ENCODE peak calls at places on chromosomes 6 and 20, in ten cellular contexts. P is COR-L47; E is NCI-H1092; V is cardiac fibroblast; N is lower lobe of right lung; Y is CD4-positive, alpha-beta T cell; A is stimulated activated CD4-positive, alpha-beta T cell treated with anti-CD3 and anti-CD28 coated beads, Interleukin-15, amount 100 ng/mL, for 24 hours; I is uterus; T is NCI-H1417; R is cardiac muscle cell. L is an unnamed sample.

GRCh38 chr20:15091417-15092017 is 754.1 kb upstream of the FLRT3 start:
- DNase-seq in I (no peak), T (no peak), E (no peak), P (no peak), N (no peak), A (no peak), V (no peak), Y (no peak), R (no peak), L (no peak)

GRCh38 chr20:62668441-62669027 is 26.2 kb downstream of the SLCO4A1 start:
- DNase-seq in P (peak; percentile 74), Y (peak; percentile 28), V (peak; percentile 80), T (peak; percentile 89), N (no peak), I (peak; percentile 68), A (peak; percentile 43), R (peak; percentile 84), E (peak; percentile 80), L (peak; percentile 88)

GRCh38 chr20:9211016-9211760 is 142.3 kb downstream of the PLCB4 start:
- DNase-seq in V (no peak), T (no peak), N (no peak), E (no peak), R (no peak), Y (no peak), I (no peak), A (no peak), P (no peak), L (no peak)

GRCh38 chr6:105346052-105346451 is 56.8 kb downstream of the PREP start:
- DNase-seq in V (peak; percentile 90), R (peak; percentile 91), N (no peak), T (no peak), P (no peak), I (no peak), E (no peak), A (no peak), Y (no peak), L (no peak)

GRCh38 chr20:35901678-35902544 is 52.4 kb downstream of the SCAND1 start:
- DNase-seq in Y (no peak), R (peak; percentile 79), T (no peak), I (no peak), P (no peak), V (peak; percentile 91), A (no peak), N (no peak), E (no peak), L (peak; percentile 7)

GRCh38 chr6:81575446-81575845 is 177.0 kb downstream of the TENT5A start:
- DNase-seq in N (no peak), V (no peak), Y (no peak), R (no peak), E (no peak), T (no peak), I (no peak), A (no peak), P (no peak), L (no peak)

GRCh38 chr6:73652637-73653570 is 888 bp downstream of the SLC17A5 start:
- DNase-seq in T (peak; percentile 74), P (peak; percentile 67), E (peak; percentile 32), R (peak; percentile 54), A (peak; percentile 73), Y (peak; percentile 60), N (peak; percentile 69), I (peak; percentile 41), V (peak; percentile 61), L (peak; percentile 66)

GRCh38 chr20:53344891-53345290 is 248.7 kb downstream of the ZNF217 start:
- DNase-seq in P (no peak), N (no peak), I (no peak), V (no peak), A (no peak), Y (no peak), E (no peak), R (no peak), T (no peak), L (no peak)

GRCh38 chr20:420721-421574 is 12.8 kb downstream of the RBCK1 start:
- DNase-seq in R (no peak), E (no peak), T (peak; percentile 10), V (no peak), P (peak; percentile 60), Y (no peak), A (peak; percentile 46), I (no peak), N (no peak), L (no peak)

GRCh38 chr6:9136141-9136865 is 701.0 kb upstream of the SLC35B3 start:
- DNase-seq in N (no peak), P (no peak), E (no peak), Y (no peak), A (no peak), V (no peak), T (no peak), I (no peak), R (no peak), L (no peak)

GRCh38 chr6:56246941-56247653 is at the start of gene COL21A1:
- DNase-seq in Y (no peak), V (peak; percentile 20), T (no peak), R (peak; percentile 60), P (no peak), I (peak; percentile 69), A (no peak), N (peak; percentile 49), E (no peak), L (peak; percentile 69)

GRCh38 chr6:160979063-160979708 is 12.4 kb upstream of the MAP3K4 start:
- DNase-seq in P (no peak), E (no peak), V (no peak), R (peak; percentile 61), T (no peak), N (no peak), Y (no peak), A (no peak), I (no peak), L (no peak)

GRCh38 chr6:44855562-44856494 is 468.3 kb downstream of the CDC5L start:
- DNase-seq in E (no peak), I (no peak), P (no peak), Y (no peak), A (no peak), V (peak; percentile 90), T (peak; percentile 18), N (no peak), R (peak; percentile 87), L (no peak)

GRCh38 chr6:3390698-3391097 is 66.2 kb downstream of the SLC22A23 start:
- DNase-seq in Y (no peak), E (no peak), V (peak; percentile 99), N (no peak), R (peak; percentile 88), I (peak; percentile 31), T (no peak), A (no peak), P (no peak), L (no peak)

GRCh38 chr6:160137989-160138835 is 16.6 kb downstream of the SLC22A1 start:
- DNase-seq in A (peak; percentile 75), P (peak; percentile 1), E (peak; percentile 36), R (peak; percentile 81), N (no peak), Y (peak; percentile 64), V (peak; percentile 81), I (peak; percentile 53), T (peak; percentile 62), L (peak; percentile 48)

GRCh38 chr20:6767536-6768227 is at the start of gene BMP2:
- DNase-seq in P (peak; percentile 60), Y (no peak), R (peak; percentile 79), E (peak; percentile 64), V (peak; percentile 60), N (peak; percentile 67), A (peak; percentile 20), I (peak; percentile 53), T (peak; percentile 92), L (peak; percentile 91)

GRCh38 chr6:143516700-143517446 is 5.4 kb upstream of the FUCA2 start:
- DNase-seq in P (no peak), V (no peak), R (no peak), A (no peak), T (no peak), Y (no peak), I (no peak), N (no peak), E (no peak), L (no peak)

GRCh38 chr20:6053776-6054688 is at the start of gene LRRN4:
- DNase-seq in N (no peak), T (peak; percentile 76), R (peak; percentile 36), I (no peak), E (peak; percentile 25), Y (no peak), P (peak; percentile 71), A (no peak), V (peak; percentile 37), L (no peak)

GRCh38 chr6:18122128-18123093 is at the start of gene NHLRC1:
- DNase-seq in A (peak; percentile 87), R (peak; percentile 93), I (peak; percentile 86), N (peak; percentile 94), E (peak; percentile 61), T (peak; percentile 93), V (peak; percentile 91), Y (peak; percentile 70), P (no peak), L (peak; percentile 94)

GRCh38 chr6:6724319-6725119 is 136.0 kb downstream of the LY86 start:
- DNase-seq in E (no peak), I (peak; percentile 72), V (peak; percentile 76), N (peak; percentile 80), P (peak; percentile 44), T (peak; percentile 71), Y (peak; percentile 65), R (peak; percentile 90), A (peak; percentile 70), L (peak; percentile 93)

GRCh38 chr6:3428247-3428646 is 28.6 kb downstream of the SLC22A23 start:
- DNase-seq in A (no peak), T (no peak), V (no peak), P (no peak), R (no peak), I (no peak), Y (no peak), N (no peak), E (no peak), L (no peak)

GRCh38 chr20:50930139-50931047 is 844 bp downstream of the ADNP start:
- DNase-seq in P (no peak), R (no peak), Y (peak; percentile 24), V (no peak), I (peak; percentile 34), E (no peak), A (peak; percentile 39), T (peak; percentile 77), N (peak; percentile 57), L (peak; percentile 45)

GRCh38 chr6:166456360-166457156 is 73.8 kb upstream of the MPC1 start:
- DNase-seq in N (no peak), I (no peak), E (no peak), R (peak; percentile 54), A (no peak), V (no peak), T (peak; percentile 85), P (peak; percentile 19), Y (no peak), L (no peak)

GRCh38 chr20:39885975-39886649 is 802.9 kb downstream of the MAFB start:
- DNase-seq in R (peak; percentile 78), A (peak; percentile 23), V (peak; percentile 88), N (peak; percentile 55), T (peak; percentile 48), E (no peak), I (peak; percentile 43), P (no peak), Y (no peak), L (no peak)

GRCh38 chr20:51318058-51318960 is 224.2 kb downstream of the NFATC2 start:
- DNase-seq in V (peak; percentile 62), A (peak; percentile 76), R (peak; percentile 58), T (peak; percentile 43), N (peak; percentile 58), P (peak; percentile 48), Y (peak; percentile 22), E (peak; percentile 20), I (no peak), L (peak; percentile 50)

GRCh38 chr6:119197271-119197670 is 118.8 kb upstream of the FAM184A start:
- DNase-seq in P (no peak), V (no peak), I (no peak), R (no peak), T (no peak), A (no peak), Y (no peak), E (no peak), N (no peak), L (no peak)

GRCh38 chr6:119390276-119390793 is 40.8 kb upstream of the MAN1A1 start:
- DNase-seq in N (no peak), Y (no peak), I (no peak), P (no peak), T (no peak), E (no peak), A (no peak), R (peak; percentile 44), V (peak; percentile 3), L (no peak)

GRCh38 chr6:170575250-170575649 is 9.2 kb downstream of the PDCD2 start:
- DNase-seq in R (peak; percentile 20), P (no peak), N (no peak), T (no peak), V (peak; percentile 27), A (no peak), Y (no peak), E (no peak), I (no peak), L (no peak)